ENCODE peak calls at places on chromosomes 4 and X, in ten cellular contexts. Z is IMR-90, P is adrenal gland, N is GM12878, D is transverse colon, Q is H1, Y is heart left ventricle, U is HCT116, R is A549, E is stomach. V is an unnamed sample.

GRCh38 chr4:173314715-173315114 is 19.4 kb downstream of the HMGB2 start:
- DNase-seq in Z (no peak), P (no peak), N (no peak), D (no peak), Q (no peak), Y (no peak), U (no peak), R (no peak), E (no peak), V (no peak)

GRCh38 chrX:45769919-45770582 is 569.4 kb upstream of the DIPK2B start:
- DNase-seq in Z (peak), P (peak), N (peak), D (peak), Q (no peak), Y (peak), U (no peak), R (peak), E (peak), V (peak)

GRCh38 chr4:158580064-158580463 is 58.4 kb downstream of the RXFP1 start:
- DNase-seq in Z (no peak), P (no peak), N (no peak), D (no peak), Q (no peak), Y (no peak), U (no peak), R (no peak), E (no peak), V (no peak)

GRCh38 chrX:40008841-40009461 is 88.8 kb downstream of the BCOR start:
- DNase-seq in Z (no peak), P (peak), N (no peak), D (peak), Q (peak), Y (peak), U (no peak), R (no peak), E (no peak), V (peak)

GRCh38 chrX:16101581-16101980 is 21.8 kb upstream of the GRPR start:
- DNase-seq in Z (no peak), P (no peak), N (no peak), D (no peak), Q (no peak), Y (no peak), U (no peak), R (no peak), E (no peak), V (no peak)

GRCh38 chrX:31318866-31319265 is 247.0 kb upstream of the FTHL17 start:
- DNase-seq in Z (no peak), P (no peak), N (no peak), D (no peak), Q (no peak), Y (no peak), U (no peak), R (no peak), E (no peak), V (no peak)

GRCh38 chr4:133597252-133597651 is 448.2 kb downstream of the PCDH10 start:
- DNase-seq in Z (no peak), P (no peak), N (no peak), D (no peak), Q (no peak), Y (no peak), U (no peak), R (no peak), E (no peak), V (no peak)

GRCh38 chr4:150510176-150510875 is 71.6 kb upstream of the MAB21L2 start:
- DNase-seq in Z (peak), P (no peak), N (no peak), D (no peak), Q (no peak), Y (no peak), U (peak), R (peak), E (no peak), V (no peak)

GRCh38 chr4:105088110-105088879 is 58.4 kb upstream of the TET2 start:
- DNase-seq in Z (peak), P (no peak), N (no peak), D (no peak), Q (no peak), Y (peak), U (no peak), R (peak), E (no peak), V (no peak)

GRCh38 chrX:148874621-148875020 is 374.2 kb downstream of the AFF2 start:
- DNase-seq in Z (peak), P (no peak), N (no peak), D (no peak), Q (no peak), Y (no peak), U (no peak), R (no peak), E (no peak), V (no peak)

GRCh38 chr4:76090241-76090691 is 15.8 kb downstream of the ART3 start:
- DNase-seq in Z (peak), P (peak), N (no peak), D (no peak), Q (no peak), Y (no peak), U (no peak), R (no peak), E (no peak), V (no peak)

DNA sequence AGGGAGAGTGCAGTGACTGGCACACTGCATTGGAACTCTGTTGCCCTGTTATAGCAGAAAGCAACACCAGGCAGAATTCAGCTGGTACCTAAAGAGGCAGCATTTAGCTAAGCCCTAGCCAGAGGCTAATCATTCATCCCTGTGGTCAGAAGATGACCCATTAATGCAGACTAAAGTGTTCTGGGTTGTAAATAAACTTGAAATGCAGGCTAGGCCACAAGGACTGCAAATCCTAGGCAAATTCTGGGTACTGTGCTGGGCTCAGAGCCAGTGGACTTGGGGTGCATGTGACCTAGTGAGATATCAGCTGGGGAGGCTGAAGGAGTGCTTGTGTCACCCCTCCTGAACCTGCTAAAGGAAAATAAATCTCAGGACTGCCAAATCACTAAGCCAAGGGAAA is 91.2 kb downstream of the LPAR4 start:
- DNase-seq in Z (no peak), P (no peak), N (no peak), D (no peak), Q (no peak), Y (no peak), U (no peak), R (no peak), E (no peak), V (no peak)
- H3K27ac ChIP-seq in Z (no peak), P (no peak), N (no peak), D (no peak), Q (no peak), Y (no peak), U (no peak), R (no peak), E (no peak), V (no peak)

DNA sequence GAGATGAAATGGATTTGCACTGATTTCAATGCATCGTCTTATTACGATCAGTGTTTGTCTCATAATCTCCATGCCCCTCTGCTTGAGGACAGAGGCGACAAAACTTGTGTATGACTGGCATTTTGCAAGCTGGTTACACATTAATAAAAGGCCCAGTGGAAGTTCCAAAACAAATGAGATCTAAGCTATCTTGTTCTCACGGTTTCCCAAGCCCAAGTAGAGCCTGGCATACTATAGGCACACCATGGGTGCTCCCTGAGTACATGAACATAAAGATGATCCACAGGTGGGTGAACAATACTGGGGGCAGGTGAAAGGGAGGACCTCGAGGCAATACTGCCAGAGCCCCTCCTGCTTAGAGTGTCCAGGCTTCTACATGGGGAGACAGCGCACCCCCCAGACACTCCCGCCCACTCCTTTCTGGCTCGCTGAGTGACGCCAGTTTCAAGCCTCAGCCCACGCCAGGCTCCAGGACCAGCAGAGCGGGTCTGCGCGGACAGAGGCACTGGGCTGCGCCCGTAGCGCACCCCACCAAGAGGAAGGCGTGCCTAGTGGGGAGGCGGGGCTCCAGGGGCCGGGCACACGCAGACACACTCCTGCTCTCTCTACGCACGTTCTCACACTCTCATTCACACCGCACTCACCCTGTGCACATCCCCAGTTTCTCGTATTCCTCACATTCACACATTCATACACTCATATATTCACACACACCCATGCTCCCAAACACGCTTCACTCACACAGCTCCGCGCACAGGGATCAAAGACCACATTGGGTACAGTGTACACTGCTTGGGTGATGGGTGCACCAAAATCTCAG is 8.9 kb upstream of the GSX2 start:
- DNase-seq in Z (peak), P (no peak), N (no peak), D (peak), Q (no peak), Y (peak), U (no peak), R (no peak), E (peak), V (no peak)
- TF ChIP-seq POLR2A in Z (no peak), P (no peak), N (no peak), D (no peak), Q (no peak), Y (no peak), U (no peak), R (no peak), E (no peak), V (no peak)

GRCh38 chr4:48297447-48297846 is 27.8 kb upstream of the TEC start:
- DNase-seq in Z (peak), P (no peak), N (no peak), D (no peak), Q (no peak), Y (no peak), U (no peak), R (no peak), E (no peak), V (no peak)
- H3K27ac ChIP-seq in Z (no peak), P (no peak), N (no peak), D (no peak), Q (no peak), Y (no peak), U (no peak), R (no peak), E (no peak), V (no peak)

GRCh38 chrX:153818571-153819397 is 11.6 kb downstream of the PDZD4 start:
- DNase-seq in Z (no peak), P (no peak), N (no peak), D (peak), Q (peak), Y (peak), U (no peak), R (no peak), E (peak), V (peak)
- TF ChIP-seq POLR2A in Z (no peak), P (no peak), N (no peak), D (no peak), Q (peak), Y (no peak), U (no peak), R (peak), E (no peak), V (no peak)

GRCh38 chrX:19842542-19842941 is 44.9 kb downstream of the SH3KBP1 start:
- DNase-seq in Z (no peak), P (no peak), N (no peak), D (no peak), Q (no peak), Y (no peak), U (no peak), R (no peak), E (no peak), V (no peak)

GRCh38 chrX:19839770-19840254 is 47.6 kb downstream of the SH3KBP1 start:
- DNase-seq in Z (no peak), P (no peak), N (peak), D (no peak), Q (no peak), Y (no peak), U (peak), R (no peak), E (no peak), V (no peak)

GRCh38 chrX:19836337-19836736 is 51.1 kb downstream of the SH3KBP1 start:
- DNase-seq in Z (no peak), P (no peak), N (no peak), D (no peak), Q (no peak), Y (no peak), U (no peak), R (no peak), E (no peak), V (no peak)

GRCh38 chrX:19840899-19841648 is 46.3 kb downstream of the SH3KBP1 start:
- DNase-seq in Z (no peak), P (no peak), N (peak), D (no peak), Q (no peak), Y (no peak), U (no peak), R (no peak), E (no peak), V (no peak)
- H3K27ac ChIP-seq in Z (no peak), P (no peak), N (peak), D (no peak), Q (no peak), Y (no peak), U (no peak), R (no peak), E (no peak), V (peak)

DNA sequence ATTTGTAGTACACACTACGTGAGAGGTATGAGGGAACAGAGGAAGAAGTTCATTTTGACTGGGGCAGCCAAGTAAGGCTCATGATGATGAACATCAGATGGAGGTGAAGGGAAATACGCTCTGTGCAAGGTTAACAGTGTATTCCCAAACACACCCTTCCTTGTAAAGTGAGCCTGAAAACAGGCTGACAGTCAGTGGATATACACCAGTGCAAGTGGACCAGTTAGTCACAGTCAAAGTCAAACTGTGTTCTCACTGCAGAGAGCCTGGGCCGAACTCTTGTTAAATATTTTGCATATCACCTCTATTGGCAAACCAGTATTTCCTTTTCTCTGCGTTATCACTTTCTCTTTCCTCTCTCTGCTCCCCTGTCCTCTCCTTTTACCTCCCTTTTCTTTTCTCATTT is 23.4 kb upstream of the RHOH start:
- DNase-seq in Z (no peak), P (no peak), N (no peak), D (no peak), Q (peak), Y (no peak), U (no peak), R (no peak), E (no peak), V (no peak)
- TF ChIP-seq POLR2A in Z (no peak), P (no peak), N (peak), D (no peak), Q (no peak), Y (no peak), U (no peak), R (no peak), E (no peak), V (no peak)

GRCh38 chrX:67781132-67781531 is 237.3 kb downstream of the AR start:
- DNase-seq in Z (no peak), P (peak), N (no peak), D (no peak), Q (no peak), Y (peak), U (no peak), R (peak), E (no peak), V (no peak)
- H3K27ac ChIP-seq in Z (no peak), P (peak), N (no peak), D (no peak), Q (no peak), Y (peak), U (no peak), R (peak), E (peak), V (peak)

GRCh38 chrX:48997865-48998264 is 4.2 kb downstream of the GRIPAP1 start:
- DNase-seq in Z (no peak), P (no peak), N (no peak), D (no peak), Q (no peak), Y (no peak), U (no peak), R (no peak), E (no peak), V (peak)

GRCh38 chrX:48996969-48997368 is 5.1 kb downstream of the GRIPAP1 start:
- DNase-seq in Z (no peak), P (no peak), N (no peak), D (no peak), Q (peak), Y (no peak), U (no peak), R (no peak), E (no peak), V (no peak)

GRCh38 chrX:48997455-48997854 is 4.6 kb downstream of the GRIPAP1 start:
- DNase-seq in Z (no peak), P (no peak), N (no peak), D (no peak), Q (no peak), Y (no peak), U (no peak), R (no peak), E (no peak), V (no peak)

GRCh38 chrX:48989483-48989882 is 12.6 kb downstream of the GRIPAP1 start:
- DNase-seq in Z (no peak), P (no peak), N (no peak), D (no peak), Q (no peak), Y (peak), U (no peak), R (no peak), E (no peak), V (no peak)

GRCh38 chrX:48992341-48992740 is 9.7 kb downstream of the GRIPAP1 start:
- DNase-seq in Z (no peak), P (no peak), N (no peak), D (no peak), Q (no peak), Y (no peak), U (no peak), R (no peak), E (no peak), V (no peak)
- TF ChIP-seq POLR2A in Z (no peak), P (no peak), N (no peak), D (no peak), Q (no peak), Y (no peak), U (no peak), R (no peak), E (no peak), V (no peak)